ENCODE peak calls at places on chromosome 17, in four cellular contexts. One of them, this sample, is unnamed.

GRCh38 chr17:15957206-15957605 is 12.3 kb downstream of the ADORA2B start:
- DNase-seq in epithelial cell of proximal tubule: no peak
- DNase-seq in iPS DF 19.7: no peak
- DNase-seq in HTR-8/SVneo: no peak
- DNase-seq in this sample: no peak

GRCh38 chr17:76390003-76390421 is 5.6 kb downstream of the SPHK1 start:
- DNase-seq in epithelial cell of proximal tubule: no peak
- DNase-seq in iPS DF 19.7: no peak
- DNase-seq in HTR-8/SVneo: no peak
- DNase-seq in this sample: no peak

GRCh38 chr17:66602659-66603363 is 232.1 kb upstream of the CACNG5 start:
- DNase-seq in epithelial cell of proximal tubule: no peak
- DNase-seq in iPS DF 19.7: no peak
- DNase-seq in HTR-8/SVneo: peak
- DNase-seq in this sample: no peak

GRCh38 chr17:18129041-18129502 is 20.5 kb downstream of the MYO15A start:
- DNase-seq in epithelial cell of proximal tubule: no peak
- DNase-seq in iPS DF 19.7: no peak
- DNase-seq in HTR-8/SVneo: peak
- DNase-seq in this sample: peak

GRCh38 chr17:76138234-76138895 is 2.7 kb downstream of the FOXJ1 start:
- DNase-seq in epithelial cell of proximal tubule: no peak
- DNase-seq in iPS DF 19.7: no peak
- DNase-seq in HTR-8/SVneo: no peak
- DNase-seq in this sample: no peak

GRCh38 chr17:82636626-82637598 is 11.3 kb downstream of the WDR45B start:
- DNase-seq in epithelial cell of proximal tubule: no peak
- DNase-seq in iPS DF 19.7: no peak
- DNase-seq in HTR-8/SVneo: no peak
- DNase-seq in this sample: peak

GRCh38 chr17:7263071-7263800 is 958 bp upstream of the CLDN7 start:
- DNase-seq in epithelial cell of proximal tubule: no peak
- DNase-seq in iPS DF 19.7: no peak
- DNase-seq in HTR-8/SVneo: no peak
- DNase-seq in this sample: peak

GRCh38 chr17:44848961-44849489 is 1.3 kb downstream of the HIGD1B start:
- DNase-seq in epithelial cell of proximal tubule: no peak
- DNase-seq in iPS DF 19.7: no peak
- DNase-seq in HTR-8/SVneo: no peak
- DNase-seq in this sample: no peak

GRCh38 chr17:7862692-7863437 is 5.1 kb downstream of the CYB5D1 start:
- DNase-seq in epithelial cell of proximal tubule: no peak
- DNase-seq in iPS DF 19.7: no peak
- DNase-seq in HTR-8/SVneo: peak
- DNase-seq in this sample: peak

GRCh38 chr17:29593546-29594440 is 861 bp downstream of the ANKRD13B start:
- DNase-seq in epithelial cell of proximal tubule: no peak
- DNase-seq in iPS DF 19.7: no peak
- DNase-seq in HTR-8/SVneo: peak
- DNase-seq in this sample: no peak

GRCh38 chr17:30219833-30220232 is 15.7 kb downstream of the SLC6A4 start:
- DNase-seq in epithelial cell of proximal tubule: no peak
- DNase-seq in iPS DF 19.7: no peak
- DNase-seq in HTR-8/SVneo: no peak
- DNase-seq in this sample: no peak

GRCh38 chr17:43914451-43914850 is 7.1 kb upstream of the MPP2 start:
- DNase-seq in epithelial cell of proximal tubule: no peak
- DNase-seq in iPS DF 19.7: no peak
- DNase-seq in HTR-8/SVneo: no peak
- DNase-seq in this sample: no peak

GRCh38 chr17:78291944-78292910 is 60.8 kb downstream of the TMEM235 start:
- DNase-seq in epithelial cell of proximal tubule: no peak
- DNase-seq in iPS DF 19.7: no peak
- DNase-seq in HTR-8/SVneo: no peak
- DNase-seq in this sample: no peak

GRCh38 chr17:4165301-4166010 is 22.5 kb downstream of the CYB5D2 start:
- DNase-seq in epithelial cell of proximal tubule: no peak
- DNase-seq in iPS DF 19.7: no peak
- DNase-seq in HTR-8/SVneo: no peak
- DNase-seq in this sample: no peak

GRCh38 chr17:74759243-74759801 is 10.9 kb downstream of the NHERF1 start:
- DNase-seq in epithelial cell of proximal tubule: no peak
- DNase-seq in iPS DF 19.7: no peak
- DNase-seq in HTR-8/SVneo: no peak
- DNase-seq in this sample: no peak

GRCh38 chr17:2347805-2348685 is 10.7 kb downstream of the SGSM2 start:
- DNase-seq in epithelial cell of proximal tubule: peak
- DNase-seq in iPS DF 19.7: peak
- DNase-seq in HTR-8/SVneo: peak
- DNase-seq in this sample: peak

GRCh38 chr17:59008737-59009136 is 97.9 kb downstream of the TRIM37 start:
- DNase-seq in epithelial cell of proximal tubule: no peak
- DNase-seq in iPS DF 19.7: no peak
- DNase-seq in HTR-8/SVneo: no peak
- DNase-seq in this sample: no peak

GRCh38 chr17:57350266-57350665 is 93.9 kb downstream of the MSI2 start:
- DNase-seq in epithelial cell of proximal tubule: no peak
- DNase-seq in iPS DF 19.7: no peak
- DNase-seq in HTR-8/SVneo: no peak
- DNase-seq in this sample: no peak

GRCh38 chr17:82055023-82055964 is 3.6 kb downstream of the GPS1 start:
- DNase-seq in epithelial cell of proximal tubule: no peak
- DNase-seq in iPS DF 19.7: no peak
- DNase-seq in HTR-8/SVneo: no peak
- DNase-seq in this sample: no peak

GRCh38 chr17:45845376-45846185 is 900 bp downstream of the SPPL2C start:
- DNase-seq in epithelial cell of proximal tubule: no peak
- DNase-seq in iPS DF 19.7: no peak
- DNase-seq in HTR-8/SVneo: no peak
- DNase-seq in this sample: no peak

GRCh38 chr17:49815761-49816281 is 27.3 kb downstream of the KAT7 start:
- DNase-seq in epithelial cell of proximal tubule: no peak
- DNase-seq in iPS DF 19.7: peak
- DNase-seq in HTR-8/SVneo: no peak
- DNase-seq in this sample: no peak

GRCh38 chr17:64262422-64263260 is at the start of gene TEX2:
- DNase-seq in epithelial cell of proximal tubule: no peak
- DNase-seq in iPS DF 19.7: no peak
- DNase-seq in HTR-8/SVneo: no peak
- DNase-seq in this sample: peak

GRCh38 chr17:7707446-7707845 is 2.4 kb downstream of the EFNB3 start:
- DNase-seq in epithelial cell of proximal tubule: no peak
- DNase-seq in iPS DF 19.7: no peak
- DNase-seq in HTR-8/SVneo: no peak
- DNase-seq in this sample: no peak

GRCh38 chr17:65130829-65131228 is 6.3 kb upstream of the RGS9 start:
- DNase-seq in epithelial cell of proximal tubule: no peak
- DNase-seq in iPS DF 19.7: no peak
- DNase-seq in HTR-8/SVneo: no peak
- DNase-seq in this sample: no peak

GRCh38 chr17:19384723-19385391 is 2.1 kb downstream of the MFAP4 start:
- DNase-seq in epithelial cell of proximal tubule: no peak
- DNase-seq in iPS DF 19.7: no peak
- DNase-seq in HTR-8/SVneo: no peak
- DNase-seq in this sample: peak

GRCh38 chr17:67998466-67998865 is 2.2 kb upstream of the C17orf58 start:
- DNase-seq in epithelial cell of proximal tubule: no peak
- DNase-seq in iPS DF 19.7: no peak
- DNase-seq in HTR-8/SVneo: no peak
- DNase-seq in this sample: no peak

GRCh38 chr17:38881600-38882191 is 11.8 kb downstream of the LASP1 start:
- DNase-seq in epithelial cell of proximal tubule: no peak
- DNase-seq in iPS DF 19.7: no peak
- DNase-seq in HTR-8/SVneo: no peak
- DNase-seq in this sample: no peak

GRCh38 chr17:32102697-32103096 is 39.6 kb upstream of the RHOT1 start:
- DNase-seq in epithelial cell of proximal tubule: no peak
- DNase-seq in iPS DF 19.7: no peak
- DNase-seq in HTR-8/SVneo: no peak
- DNase-seq in this sample: no peak

GRCh38 chr17:67386965-67387551 is 10.0 kb downstream of the PITPNC1 start:
- DNase-seq in epithelial cell of proximal tubule: no peak
- DNase-seq in iPS DF 19.7: no peak
- DNase-seq in HTR-8/SVneo: peak
- DNase-seq in this sample: no peak

GRCh38 chr17:18257268-18257681 is 1.3 kb downstream of the FLII start:
- DNase-seq in epithelial cell of proximal tubule: no peak
- DNase-seq in iPS DF 19.7: no peak
- DNase-seq in HTR-8/SVneo: no peak
- DNase-seq in this sample: peak

GRCh38 chr17:79956853-79957252 is 78.8 kb downstream of the TBC1D16 start:
- DNase-seq in epithelial cell of proximal tubule: no peak
- DNase-seq in iPS DF 19.7: no peak
- DNase-seq in HTR-8/SVneo: no peak
- DNase-seq in this sample: no peak

GRCh38 chr17:12089809-12090384 is 69.2 kb downstream of the MAP2K4 start:
- DNase-seq in epithelial cell of proximal tubule: no peak
- DNase-seq in iPS DF 19.7: no peak
- DNase-seq in HTR-8/SVneo: peak
- DNase-seq in this sample: no peak

GRCh38 chr17:77233635-77234334 is 93.0 kb downstream of the SEC14L1 start:
- DNase-seq in epithelial cell of proximal tubule: peak
- DNase-seq in iPS DF 19.7: no peak
- DNase-seq in HTR-8/SVneo: peak
- DNase-seq in this sample: no peak

GRCh38 chr17:49976163-49976827 is 7.3 kb downstream of the DLX4 start:
- DNase-seq in epithelial cell of proximal tubule: no peak
- DNase-seq in iPS DF 19.7: no peak
- DNase-seq in HTR-8/SVneo: no peak
- DNase-seq in this sample: no peak

GRCh38 chr17:68849673-68850260 is 105.4 kb downstream of the ABCA8 start:
- DNase-seq in epithelial cell of proximal tubule: no peak
- DNase-seq in iPS DF 19.7: no peak
- DNase-seq in HTR-8/SVneo: no peak
- DNase-seq in this sample: no peak

GRCh38 chr17:58121925-58122324 is 26.3 kb upstream of the OR4D1 start:
- DNase-seq in epithelial cell of proximal tubule: no peak
- DNase-seq in iPS DF 19.7: no peak
- DNase-seq in HTR-8/SVneo: peak
- DNase-seq in this sample: no peak